ENCODE peak calls at places on chromosomes 7 and 10, in five cellular contexts. D is esophagus squamous epithelium, V is IMR-90, N is Peyer's patch, W is transverse colon. P is an unnamed sample.
A peak's percentile ranks its signal among the peaks of the same experiment; 100 is the strongest.

GRCh38 chr10:9634466-9634865 is 1383.2 kb upstream of the CELF2 start:
- DNase-seq in W (no peak), D (no peak), V (peak; percentile 90), N (no peak), P (no peak)

GRCh38 chr7:149147072-149147729 is at the start of gene ZNF398:
- DNase-seq in W (peak; percentile 79), N (peak; percentile 84), V (peak; percentile 77), D (peak; percentile 35), P (peak; percentile 74)

GRCh38 chr7:130891254-130892094 is 157.5 kb upstream of the KLF14 start:
- DNase-seq in D (no peak), N (no peak), V (peak; percentile 96), W (no peak), P (peak; percentile 67)

GRCh38 chr7:74718336-74718735 is 55.5 kb upstream of the NCF1 start:
- DNase-seq in D (no peak), V (peak; percentile 11), W (no peak), N (no peak), P (no peak)

GRCh38 chr10:28783089-28783488 is 105.8 kb downstream of the BAMBI start:
- DNase-seq in W (no peak), D (no peak), N (no peak), V (no peak), P (no peak)

GRCh38 chr10:35876248-35876647 is 234.2 kb upstream of the FZD8 start:
- DNase-seq in D (no peak), W (no peak), N (no peak), V (peak; percentile 73), P (no peak)

GRCh38 chr10:102581401-102581800 is 62.9 kb upstream of the TRIM8 start:
- DNase-seq in W (no peak), V (no peak), N (no peak), D (no peak), P (no peak)

GRCh38 chr7:4191525-4191924 is 490.6 kb upstream of the FOXK1 start:
- DNase-seq in N (no peak), D (no peak), V (no peak), W (no peak), P (no peak)

GRCh38 chr7:77351539-77352004 is 64.6 kb downstream of the GSAP start:
- DNase-seq in N (peak; percentile 80), D (no peak), W (peak; percentile 32), V (no peak), P (no peak)

GRCh38 chr10:43194266-43194665 is 56.0 kb downstream of the CSGALNACT2 start:
- DNase-seq in N (no peak), D (no peak), W (no peak), V (no peak), P (no peak)

GRCh38 chr7:40437498-40437897 is 302.7 kb downstream of the SUGCT start:
- DNase-seq in W (no peak), D (no peak), N (no peak), V (peak; percentile 95), P (no peak)

GRCh38 chr7:39184387-39184786 is 206.7 kb downstream of the POU6F2 start:
- DNase-seq in V (no peak), N (no peak), D (no peak), W (no peak), P (no peak)

GRCh38 chr7:143199040-143199439 is 15.8 kb downstream of the TAS2R39 start:
- DNase-seq in N (no peak), W (no peak), D (no peak), V (no peak), P (no peak)

GRCh38 chr7:91512958-91513357 is 248.7 kb downstream of the FZD1 start:
- DNase-seq in V (no peak), N (no peak), W (no peak), D (no peak), P (no peak)

GRCh38 chr10:17238445-17239275 is 10.6 kb downstream of the VIM start:
- DNase-seq in W (no peak), D (no peak), V (peak; percentile 80), N (no peak), P (no peak)

GRCh38 chr10:82358486-82359097 is 483.6 kb downstream of the NRG3 start:
- DNase-seq in V (peak; percentile 6), W (no peak), D (no peak), N (no peak), P (no peak)

GRCh38 chr7:20798081-20798693 is 11.5 kb upstream of the SP8 start:
- DNase-seq in D (no peak), W (peak; percentile 69), V (no peak), N (no peak), P (no peak)

GRCh38 chr7:112622159-112622715 is 141.4 kb downstream of the LSMEM1 start:
- DNase-seq in N (no peak), D (no peak), W (no peak), V (no peak), P (no peak)

GRCh38 chr7:95335093-95335492 is 10.8 kb upstream of the PON1 start:
- DNase-seq in V (peak; percentile 22), W (no peak), D (no peak), N (no peak), P (no peak)

GRCh38 chr10:53314856-53315255 is 542.3 kb upstream of the MBL2 start:
- DNase-seq in N (no peak), V (peak; percentile 94), D (no peak), W (no peak), P (no peak)

GRCh38 chr7:121431389-121431788 is 35.3 kb upstream of the FAM3C start:
- DNase-seq in N (no peak), V (no peak), D (no peak), W (no peak), P (no peak)

GRCh38 chr7:140439359-140439758 is 35.5 kb downstream of the RAB19 start:
- DNase-seq in W (no peak), D (no peak), N (no peak), V (no peak), P (no peak)

GRCh38 chr7:142104550-142105527 is 6.7 kb upstream of the MGAM2 start:
- DNase-seq in D (no peak), V (no peak), N (no peak), W (peak; percentile 58), P (no peak)

GRCh38 chr10:3102721-3103410 is 35.5 kb downstream of the PFKP start:
- DNase-seq in N (no peak), D (no peak), V (peak; percentile 36), W (peak; percentile 28), P (no peak)

GRCh38 chr10:123068098-123068853 is 59.5 kb downstream of the ACADSB start:
- DNase-seq in D (no peak), W (no peak), N (no peak), V (no peak), P (no peak)

GRCh38 chr7:140035400-140036223 is 27.1 kb downstream of the PARP12 start:
- DNase-seq in D (no peak), N (no peak), W (no peak), V (peak; percentile 81), P (no peak)

GRCh38 chr10:32979041-32979440 is 21.0 kb upstream of the ITGB1 start:
- DNase-seq in V (no peak), W (no peak), N (no peak), D (no peak), P (no peak)

GRCh38 chr10:32980242-32980557 is 22.2 kb upstream of the ITGB1 start:
- DNase-seq in W (no peak), N (no peak), V (no peak), D (no peak), P (no peak)

GRCh38 chr10:32982293-32982709 is 24.3 kb upstream of the ITGB1 start:
- DNase-seq in N (no peak), W (no peak), V (peak; percentile 95), D (no peak), P (no peak)

GRCh38 chr10:32981760-32982159 is 23.7 kb upstream of the ITGB1 start:
- DNase-seq in W (peak; percentile 77), N (no peak), D (no peak), V (peak; percentile 68), P (no peak)

DNA sequence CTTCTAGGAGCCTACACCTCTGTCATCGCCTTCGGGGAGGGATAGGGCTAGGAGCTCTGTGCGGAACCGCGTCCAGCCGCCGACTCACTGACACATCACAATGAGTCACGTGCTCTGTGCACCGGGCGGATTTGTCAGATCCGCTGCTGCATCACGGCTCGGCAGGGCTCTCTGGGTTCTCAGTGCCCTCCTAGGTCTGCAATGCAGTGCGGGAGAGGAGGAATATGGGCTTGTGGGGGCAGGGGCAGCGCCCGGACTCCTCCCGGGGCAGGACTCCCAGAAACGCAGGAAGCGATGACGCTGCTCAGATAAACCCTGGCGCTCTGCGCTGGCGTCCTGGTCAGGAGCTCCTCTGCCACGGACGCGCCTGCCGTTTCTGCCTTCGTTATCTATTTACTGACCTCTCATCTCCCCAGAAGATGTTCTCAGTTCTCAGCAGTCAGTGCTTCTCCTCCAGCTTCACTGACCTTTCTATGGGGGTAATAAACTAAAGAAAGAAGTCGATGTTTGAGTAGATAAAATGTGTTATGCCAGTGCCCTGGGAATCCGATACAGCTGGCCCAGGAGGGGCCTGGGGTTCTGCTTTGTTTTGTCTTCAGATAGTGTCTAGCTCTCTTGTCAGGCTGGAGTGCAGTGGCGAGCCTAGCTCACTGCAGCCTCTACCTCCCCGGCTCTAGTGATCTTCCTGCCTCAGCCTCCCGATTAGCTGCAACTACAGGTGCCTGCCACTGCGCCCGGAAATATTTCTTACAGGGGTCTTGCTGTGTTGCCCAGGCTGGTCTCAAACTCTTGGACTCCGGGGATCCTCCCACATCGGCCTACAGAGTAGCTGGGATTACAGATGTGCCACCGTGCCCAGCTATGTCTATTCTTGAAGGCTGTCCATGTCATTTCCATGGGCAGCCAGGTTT is 22.8 kb upstream of the ITGB1 start:
- DNase-seq in W (peak; percentile 92), N (peak; percentile 84), D (peak; percentile 73), V (peak; percentile 100), P (peak; percentile 88)
- TF ChIP-seq POLR2A in W (peak; percentile 97), N (peak; percentile 94), D (peak; percentile 75), V (peak; percentile 97), P (no peak)

GRCh38 chr10:57218382-57218781 is 857.3 kb upstream of the ZWINT start:
- DNase-seq in D (no peak), W (no peak), N (no peak), V (no peak), P (no peak)
- H3K4me3 ChIP-seq in D (no peak overlapping the region), W (no peak overlapping the region), N (no peak overlapping the region), V (no peak overlapping the region), P (no peak overlapping the region)

DNA sequence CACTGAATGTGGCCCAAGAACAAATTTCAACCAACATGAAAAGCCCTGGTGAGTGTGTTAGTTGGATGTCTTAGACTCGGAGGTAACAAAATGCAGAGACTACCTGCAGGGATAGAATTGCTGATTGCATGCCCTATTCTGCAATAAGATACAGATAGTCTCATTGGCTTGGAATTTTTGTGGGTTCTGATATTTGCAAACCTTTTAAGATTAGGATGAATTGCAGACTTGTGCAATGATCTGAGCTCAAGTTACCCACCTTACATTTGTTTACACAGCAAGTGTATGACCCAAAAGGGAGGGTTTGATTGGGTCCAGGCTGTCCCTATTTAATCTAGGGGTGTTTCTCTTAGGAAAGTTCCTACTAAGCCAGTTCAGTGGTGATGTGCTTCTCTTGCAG is 45.4 kb downstream of the GPR37 start:
- DNase-seq in N (no peak), W (no peak), D (no peak), V (peak; percentile 92), P (no peak)
- H3K27ac ChIP-seq in N (no peak overlapping the region), W (no peak overlapping the region), D (no peak overlapping the region), V (peak overlapping the region; percentile 57), P (no peak overlapping the region)

DNA sequence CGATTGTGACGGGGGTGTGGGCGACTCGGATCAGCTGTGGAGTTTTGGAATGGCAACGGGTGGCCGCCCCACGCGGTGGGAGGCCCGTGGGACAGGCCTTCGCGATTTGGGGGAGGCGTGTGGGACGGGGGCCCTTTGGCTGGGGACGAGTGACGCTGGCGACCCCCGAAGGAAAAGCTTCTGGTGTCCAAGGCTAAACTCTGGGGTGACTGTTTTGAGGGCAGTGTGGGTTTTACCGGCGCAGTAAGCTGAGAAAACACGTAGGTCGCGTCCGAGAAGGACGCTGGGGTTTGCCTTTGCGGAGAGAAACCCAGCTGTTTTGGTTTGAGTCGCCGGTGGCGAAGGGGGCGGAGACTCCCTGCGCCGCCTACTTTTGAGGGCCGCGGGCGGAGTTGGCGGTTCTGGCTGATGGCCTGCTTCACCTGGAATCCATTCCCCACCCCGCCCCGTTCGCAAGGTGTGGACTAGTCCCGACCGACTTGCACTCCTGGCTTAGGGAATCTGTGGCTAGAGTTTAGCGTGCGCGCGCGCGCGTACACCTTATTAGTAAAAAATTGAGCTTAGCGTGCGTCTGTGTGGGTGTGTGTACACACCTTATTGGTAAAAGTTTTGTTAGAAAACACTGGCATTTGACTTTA is 606 bp downstream of the TAX1BP1 start:
- DNase-seq in V (peak; percentile 67), N (peak; percentile 89), D (peak; percentile 57), W (peak; percentile 96), P (peak; percentile 92)
- TF ChIP-seq POLR2A in V (peak; percentile 75), N (peak; percentile 90), D (peak; percentile 14), W (peak; percentile 82), P (no peak)